ENCODE peak calls at places on chromosome X, in eight cellular contexts. U is fibroblast of pulmonary artery, I is HFF-Myc, W is AG09309, Y is A549, X is nephron progenitor cell, F is choroid plexus epithelial cell, B is psoas muscle. L is an unnamed sample.

GRCh38 chrX:100719139-100719538 is 12.8 kb downstream of the SYTL4 start:
- DNase-seq in I (no peak), W (no peak), B (no peak), U (no peak), F (no peak), X (no peak), Y (no peak), L (no peak)

GRCh38 chrX:56219702-56220101 is 12.5 kb upstream of the KLF8 start:
- DNase-seq in W (no peak), I (no peak), Y (no peak), F (peak), X (no peak), U (no peak), B (no peak), L (no peak)

GRCh38 chrX:46130246-46130645 is 415.0 kb downstream of the ZNF674 start:
- DNase-seq in Y (no peak), I (no peak), F (no peak), X (peak), U (no peak), W (no peak), B (no peak), L (peak)

GRCh38 chrX:96771500-96771899 is 86.9 kb downstream of the DIAPH2 start:
- DNase-seq in W (no peak), Y (no peak), B (no peak), I (no peak), F (no peak), X (no peak), U (no peak), L (no peak)

GRCh38 chrX:94058728-94059382 is 384.8 kb downstream of the FAM133A start:
- DNase-seq in W (no peak), X (peak), I (no peak), U (peak), F (peak), Y (peak), B (no peak), L (no peak)

GRCh38 chrX:25021132-25021498 is 5.3 kb upstream of the ARX start:
- DNase-seq in W (no peak), F (no peak), I (no peak), U (no peak), X (no peak), B (no peak), Y (no peak), L (no peak)

GRCh38 chrX:46588263-46588662 is 14.7 kb downstream of the CHST7 start:
- DNase-seq in F (peak), U (peak), Y (peak), I (no peak), W (no peak), B (peak), X (no peak), L (no peak)

GRCh38 chrX:102067966-102068723 is 57.3 kb upstream of the TCEAL2 start:
- DNase-seq in F (peak), I (no peak), W (no peak), U (peak), B (no peak), X (peak), Y (peak), L (no peak)

GRCh38 chrX:9785944-9786741 is at the start of gene SHROOM2:
- DNase-seq in X (peak), F (no peak), Y (no peak), I (no peak), W (no peak), B (no peak), U (peak), L (no peak)

GRCh38 chrX:77639820-77640219 is 146.2 kb downstream of the ATRX start:
- DNase-seq in U (no peak), X (no peak), W (no peak), I (no peak), F (no peak), B (no peak), Y (no peak), L (no peak)

GRCh38 chrX:135973548-135974278 is at the start of gene MMGT1:
- DNase-seq in F (peak), Y (peak), W (peak), U (peak), I (peak), X (peak), B (peak), L (peak)

GRCh38 chrX:38352362-38352761 is at the start of gene OTC:
- DNase-seq in W (no peak), F (no peak), Y (no peak), I (no peak), U (no peak), B (no peak), X (no peak), L (no peak)

GRCh38 chrX:112512509-112512908 is 167.2 kb downstream of the LHFPL1 start:
- DNase-seq in U (no peak), W (no peak), X (no peak), I (no peak), Y (no peak), F (no peak), B (no peak), L (no peak)

GRCh38 chrX:47936224-47936939 is 67.4 kb downstream of the ZNF182 start:
- DNase-seq in X (no peak), Y (no peak), W (no peak), B (no peak), F (no peak), U (peak), I (no peak), L (no peak)

GRCh38 chrX:72048515-72049455 is 82.9 kb downstream of the RTL5 start:
- DNase-seq in W (no peak), Y (peak), X (no peak), U (no peak), F (no peak), B (no peak), I (no peak), L (no peak)

GRCh38 chrX:54920610-54921426 is at the start of gene TRO:
- DNase-seq in Y (no peak), I (no peak), U (no peak), F (peak), X (peak), B (no peak), W (no peak), L (no peak)

GRCh38 chrX:71492086-71493065 is 40.5 kb upstream of the OGT start:
- DNase-seq in W (no peak), F (no peak), I (no peak), B (peak), U (peak), Y (peak), X (no peak), L (no peak)

GRCh38 chrX:107050195-107050709 is 50.2 kb upstream of the MORC4 start:
- DNase-seq in U (no peak), I (no peak), Y (no peak), W (no peak), B (no peak), F (no peak), X (no peak), L (no peak)

GRCh38 chrX:40098264-40099045 is 697 bp upstream of the BCOR start:
- DNase-seq in F (peak), Y (peak), I (no peak), W (no peak), X (peak), B (peak), U (no peak), L (no peak)

GRCh38 chrX:71618787-71619186 is 476 bp upstream of the CXCR3 start:
- DNase-seq in W (no peak), I (no peak), U (no peak), Y (no peak), B (no peak), F (no peak), X (no peak), L (no peak)

GRCh38 chrX:107601759-107602158 is 26.6 kb upstream of the PRPS1 start:
- DNase-seq in W (no peak), U (no peak), F (no peak), X (no peak), B (no peak), I (no peak), Y (no peak), L (no peak)

GRCh38 chrX:10726647-10727046 is 106.3 kb upstream of the MID1 start:
- DNase-seq in U (peak), B (no peak), I (no peak), Y (no peak), W (peak), F (peak), X (no peak), L (peak)

GRCh38 chrX:2710496-2710895 is 19.4 kb downstream of the CD99 start:
- DNase-seq in Y (peak), W (no peak), B (no peak), I (no peak), U (no peak), F (peak), X (no peak), L (no peak)

GRCh38 chrX:3545901-3546300 is 167.5 kb downstream of the PRKX start:
- DNase-seq in X (no peak), B (no peak), Y (no peak), U (no peak), I (no peak), W (no peak), F (no peak), L (no peak)

GRCh38 chrX:48466696-48467095 is 3.4 kb downstream of the SLC38A5 start:
- DNase-seq in U (no peak), I (no peak), W (no peak), X (peak), Y (no peak), B (no peak), F (no peak), L (no peak)

GRCh38 chrX:119698835-119699234 is 5.9 kb upstream of the SEPTIN6 start:
- DNase-seq in X (peak), B (no peak), W (no peak), F (peak), I (no peak), Y (peak), U (peak), L (no peak)
- TF ChIP-seq CTCF in X (peak), B (peak), W (peak), F (peak), I (peak), Y (peak), U (peak), L (peak)

DNA sequence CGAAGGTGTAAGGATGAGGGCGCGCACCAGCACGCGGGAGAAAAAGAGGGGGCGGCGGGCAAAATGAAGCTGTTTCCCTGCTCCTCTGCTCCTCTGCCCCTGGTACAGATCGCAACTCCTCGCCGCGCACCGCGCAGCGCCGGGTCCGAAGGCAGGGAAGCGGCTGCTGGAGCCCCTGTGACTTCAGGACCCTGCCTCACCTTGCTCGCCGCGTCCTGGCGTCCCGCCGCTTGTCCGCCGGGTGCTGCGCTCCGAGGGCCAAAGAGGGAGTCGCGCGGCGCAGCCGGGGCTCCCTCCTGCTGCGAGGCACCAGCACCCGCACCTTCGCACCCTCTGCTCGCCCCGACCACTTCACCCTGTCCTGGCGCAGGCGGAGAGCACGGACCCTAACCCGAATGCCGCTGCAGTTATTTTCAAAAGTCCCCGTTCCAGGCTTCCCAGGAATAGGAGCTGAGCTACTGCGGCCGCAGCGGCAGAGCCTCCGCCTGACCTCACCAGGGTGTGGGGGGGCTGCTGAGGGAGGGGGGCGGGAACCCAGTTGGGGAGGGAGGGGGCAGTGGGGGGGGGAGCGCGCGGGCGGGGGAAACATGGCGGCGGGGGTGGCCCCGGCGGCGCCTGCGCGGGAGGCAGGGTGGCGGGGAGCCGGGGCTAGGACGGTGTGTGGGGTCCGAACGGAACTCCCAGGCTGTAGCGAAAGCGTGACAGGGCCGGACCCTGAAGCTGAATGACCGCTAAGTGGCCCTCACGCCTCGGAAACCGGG is at the start of gene KLHL13:
- DNase-seq in I (no peak), F (peak), X (peak), U (peak), W (no peak), B (peak), Y (peak), L (no peak)
- TF ChIP-seq CTCF in I (no peak), F (no peak), X (no peak), U (no peak), W (no peak), B (no peak), Y (no peak), L (no peak)

GRCh38 chrX:7084841-7085240 is 62.7 kb upstream of the STS start:
- DNase-seq in B (no peak), Y (no peak), I (no peak), F (no peak), W (no peak), U (no peak), X (no peak), L (no peak)
- TF ChIP-seq CTCF in B (no peak), Y (no peak), I (no peak), F (no peak), W (no peak), U (no peak), X (no peak), L (no peak)

GRCh38 chrX:68146054-68146453 is 287.2 kb downstream of the OPHN1 start:
- DNase-seq in Y (peak), W (peak), B (no peak), X (no peak), F (peak), I (peak), U (peak), L (peak)
- TF ChIP-seq CTCF in Y (peak), W (peak), B (peak), X (no peak), F (peak), I (peak), U (peak), L (peak)

DNA sequence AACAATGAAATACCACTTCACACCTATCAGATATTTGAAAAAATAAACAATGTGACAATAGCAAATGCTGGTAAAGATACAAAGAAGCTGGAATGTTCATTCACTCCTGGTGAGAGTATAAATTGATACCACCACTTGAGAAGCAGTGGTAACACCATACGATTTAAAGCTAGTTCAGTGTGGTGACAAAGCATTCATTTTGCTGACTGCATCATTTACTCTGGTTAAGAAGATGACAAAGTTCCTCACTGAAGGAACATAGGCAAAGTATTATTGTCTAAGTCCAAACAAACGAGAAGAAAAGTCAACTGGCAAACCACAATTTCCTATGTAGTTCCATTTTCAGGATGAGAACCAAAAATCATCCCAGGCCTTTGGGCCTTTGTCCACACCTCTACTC is 102.5 kb downstream of the GEMIN8 start:
- DNase-seq in I (no peak), Y (no peak), U (no peak), F (no peak), W (no peak), B (no peak), X (no peak), L (no peak)
- TF ChIP-seq CTCF in I (no peak), Y (no peak), U (no peak), F (no peak), W (no peak), B (no peak), X (no peak), L (no peak)

GRCh38 chrX:131830400-131831184 is 192.5 kb upstream of the STK26 start:
- DNase-seq in U (peak), W (peak), X (peak), I (no peak), Y (peak), B (peak), F (peak), L (peak)
- TF ChIP-seq CTCF in U (peak), W (peak), X (peak), I (no peak), Y (peak), B (peak), F (peak), L (peak)

GRCh38 chrX:444305-444704 is 57.6 kb upstream of the PPP2R3B start:
- DNase-seq in X (no peak), W (no peak), Y (no peak), I (no peak), B (peak), U (no peak), F (no peak), L (no peak)
- TF ChIP-seq CTCF in X (no peak), W (no peak), Y (no peak), I (no peak), B (no peak), U (no peak), F (no peak), L (no peak)